ENCODE peak calls at places on chromosomes 3 and 15, in nine cellular contexts. M is sigmoid colon; J is colonic mucosa; L is uterus; A is activated CD8-positive, alpha-beta T cell treated with anti-CD3 and anti-CD28 coated beads for 36 hours; F is BJ; V is kidney; Q is HL-60; W is GM13977. B is an unnamed sample.

GRCh38 chr3:105836533-105836932 is 32.3 kb downstream of the CBLB start:
- DNase-seq in W (peak; percentile 34), Q (no peak), A (peak; percentile 78), F (no peak), M (no peak), J (no peak), V (no peak), L (no peak), B (no peak)

GRCh38 chr3:150355581-150355980 is 52.5 kb upstream of the TSC22D2 start:
- DNase-seq in J (no peak), F (no peak), W (no peak), L (no peak), V (no peak), M (no peak), Q (no peak), A (no peak), B (no peak)

GRCh38 chr3:130480736-130481135 is 36.2 kb upstream of the COL6A6 start:
- DNase-seq in A (peak; percentile 2), M (no peak), J (no peak), V (no peak), W (no peak), F (no peak), L (peak; percentile 21), Q (peak; percentile 29), B (no peak)

GRCh38 chr3:23713641-23714040 is 92.1 kb upstream of the UBE2E1 start:
- DNase-seq in W (no peak), M (no peak), Q (no peak), V (no peak), L (no peak), F (no peak), J (no peak), A (no peak), B (no peak)

GRCh38 chr3:144499346-144499745 is 527.7 kb downstream of the DIPK2A start:
- DNase-seq in A (no peak), V (no peak), W (no peak), Q (no peak), M (no peak), F (no peak), J (no peak), L (no peak), B (no peak)

GRCh38 chr15:60993008-60993407 is 236.1 kb downstream of the RORA start:
- DNase-seq in L (no peak), Q (no peak), V (no peak), W (no peak), J (no peak), F (peak; percentile 54), M (no peak), A (no peak), B (no peak)

GRCh38 chr3:184380210-184380626 is 364 bp downstream of the CHRD start:
- DNase-seq in L (peak; percentile 83), Q (no peak), F (no peak), W (peak; percentile 75), A (peak; percentile 23), J (peak; percentile 55), V (peak; percentile 93), M (peak; percentile 90), B (no peak)

GRCh38 chr3:71035314-71035713 is 548.2 kb downstream of the FOXP1 start:
- DNase-seq in F (no peak), J (peak; percentile 84), M (no peak), A (no peak), W (no peak), Q (peak; percentile 50), L (no peak), V (no peak), B (no peak)

GRCh38 chr15:57118013-57118799 is 199.8 kb downstream of the TCF12 start:
- DNase-seq in W (no peak), F (no peak), Q (no peak), M (no peak), L (no peak), J (no peak), V (no peak), A (no peak), B (no peak)

GRCh38 chr15:89177633-89178306 is 43.6 kb downstream of the RLBP1 start:
- DNase-seq in A (peak; percentile 78), F (peak; percentile 21), W (peak; percentile 59), M (peak; percentile 78), J (peak; percentile 55), Q (peak; percentile 74), V (no peak), L (peak; percentile 70), B (no peak)

GRCh38 chr3:31106204-31106603 is 211.7 kb upstream of the GADL1 start:
- DNase-seq in M (no peak), L (no peak), V (no peak), Q (no peak), A (no peak), J (no peak), W (no peak), F (peak; percentile 30), B (no peak)

GRCh38 chr3:64327039-64327804 is 102.0 kb upstream of the PRICKLE2 start:
- DNase-seq in J (peak; percentile 46), M (peak; percentile 92), W (no peak), A (no peak), L (peak; percentile 84), Q (no peak), F (no peak), V (peak; percentile 89), B (no peak)

GRCh38 chr3:64331605-64332004 is 106.3 kb upstream of the PRICKLE2 start:
- DNase-seq in V (no peak), W (no peak), L (no peak), J (no peak), Q (no peak), M (no peak), F (no peak), A (no peak), B (no peak)

GRCh38 chr3:64332461-64333350 is 107.4 kb upstream of the PRICKLE2 start:
- DNase-seq in J (no peak), W (no peak), F (no peak), L (no peak), A (no peak), Q (no peak), V (no peak), M (no peak), B (no peak)

DNA sequence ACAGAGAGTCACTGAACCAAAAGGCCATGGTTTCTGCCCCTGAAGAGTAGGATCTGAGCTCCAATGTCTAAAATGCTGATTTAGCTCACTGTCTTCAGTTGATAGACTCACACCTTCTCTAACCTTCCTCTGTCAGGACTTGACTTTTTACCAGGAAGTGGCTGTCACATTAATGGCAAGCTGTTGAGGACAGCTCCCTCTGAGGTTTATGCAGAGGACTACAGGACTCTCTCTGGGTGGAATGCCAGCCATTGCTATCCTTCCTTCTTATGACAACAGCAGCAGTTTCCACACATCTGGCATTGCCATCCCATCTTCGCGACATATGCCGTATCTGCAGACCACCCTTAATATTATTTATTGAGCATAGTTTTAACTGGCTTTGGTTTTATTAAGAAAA is 103.8 kb upstream of the PRICKLE2 start:
- DNase-seq in A (no peak), W (no peak), V (no peak), Q (no peak), J (no peak), F (no peak), M (no peak), L (no peak), B (no peak)
- TF ChIP-seq CTCF in A (no peak), W (no peak), V (no peak), Q (no peak), J (no peak), F (no peak), M (no peak), L (no peak), B (peak; percentile 34)

DNA sequence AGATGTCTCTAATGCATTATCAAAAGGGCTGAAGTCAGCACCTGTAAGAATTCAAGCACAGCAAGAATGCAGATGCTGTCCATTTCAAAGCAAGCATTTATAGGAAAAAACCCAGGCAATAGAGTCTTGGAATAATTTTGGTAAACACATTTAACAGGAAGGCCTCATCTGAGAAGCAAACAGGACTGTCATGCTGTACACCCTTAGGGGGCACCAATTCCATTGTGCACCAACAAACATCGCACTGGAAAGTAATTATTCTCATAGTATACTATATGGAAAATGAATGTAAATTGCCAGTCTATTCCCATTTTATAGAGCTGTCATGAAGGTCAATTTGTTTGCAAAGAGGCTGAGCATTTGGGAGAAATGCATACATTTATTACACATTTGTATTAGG is 247.3 kb upstream of the SUCLG2 start:
- DNase-seq in L (no peak), W (no peak), V (no peak), Q (no peak), F (no peak), A (peak; percentile 5), M (no peak), J (no peak), B (no peak)
- TF ChIP-seq CTCF in L (no peak), W (no peak), V (no peak), Q (no peak), F (no peak), A (peak; percentile 32), M (no peak), J (no peak), B (no peak)

DNA sequence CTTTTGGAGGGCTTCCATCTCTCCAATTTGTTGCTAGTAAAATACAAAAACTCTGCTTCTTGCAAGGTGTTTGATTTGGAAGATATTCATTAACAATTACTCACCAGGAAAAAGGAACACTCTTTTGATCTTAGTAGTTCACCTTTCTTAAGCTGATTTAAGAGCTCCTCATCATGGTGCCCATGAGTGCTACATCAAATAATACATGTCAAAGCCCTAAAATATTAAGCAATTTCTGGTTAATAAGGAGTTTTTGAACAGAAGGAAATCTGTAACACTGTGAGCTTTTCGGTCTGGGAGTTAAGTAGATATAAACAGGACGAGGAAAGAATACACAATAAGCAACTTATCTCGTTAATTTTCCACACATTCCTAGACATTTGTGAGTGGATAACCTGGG is 83.9 kb upstream of the DCBLD2 start:
- DNase-seq in L (no peak), V (no peak), A (no peak), W (no peak), F (no peak), M (no peak), Q (no peak), J (no peak), B (no peak)
- TF ChIP-seq CTCF in L (no peak), V (no peak), A (no peak), W (no peak), F (no peak), M (no peak), Q (no peak), J (no peak), B (peak; percentile 57)

GRCh38 chr15:71572452-71573053 is 237.8 kb upstream of the NR2E3 start:
- DNase-seq in L (peak; percentile 40), V (no peak), F (no peak), Q (no peak), M (no peak), W (no peak), A (no peak), J (no peak), B (no peak)
- TF ChIP-seq CTCF in L (no peak), V (no peak), F (no peak), Q (no peak), M (no peak), W (no peak), A (no peak), J (no peak), B (no peak)